ENCODE peak calls at places on chromosomes 7 and 10, in four cellular contexts. One of them, this sample, is unnamed.

GRCh38 chr10:110207805-110208613 is 604 bp downstream of the MXI1 start:
- DNase-seq in NCI-H187: no peak
- DNase-seq in endothelial cell of umbilical vein: peak
- DNase-seq in NCI-H446 treated with DMSO at 0.1 percent for 48 hours: no peak
- DNase-seq in this sample: peak

GRCh38 chr10:110354322-110354766 is 49.6 kb upstream of the SMNDC1 start:
- DNase-seq in NCI-H187: no peak
- DNase-seq in endothelial cell of umbilical vein: peak
- DNase-seq in NCI-H446 treated with DMSO at 0.1 percent for 48 hours: peak
- DNase-seq in this sample: peak

GRCh38 chr7:54877683-54878082 is 118.7 kb upstream of the SEC61G start:
- DNase-seq in NCI-H446 treated with DMSO at 0.1 percent for 48 hours: no peak
- DNase-seq in NCI-H187: no peak
- DNase-seq in endothelial cell of umbilical vein: no peak
- DNase-seq in this sample: no peak

GRCh38 chr7:102117743-102118142 is 168.9 kb upstream of the SH2B2 start:
- DNase-seq in endothelial cell of umbilical vein: no peak
- DNase-seq in NCI-H446 treated with DMSO at 0.1 percent for 48 hours: no peak
- DNase-seq in NCI-H187: no peak
- DNase-seq in this sample: no peak

GRCh38 chr10:77204171-77204570 is 433.4 kb downstream of the KCNMA1 start:
- DNase-seq in endothelial cell of umbilical vein: no peak
- DNase-seq in NCI-H446 treated with DMSO at 0.1 percent for 48 hours: no peak
- DNase-seq in NCI-H187: no peak
- DNase-seq in this sample: no peak

GRCh38 chr10:133446979-133447378 is 6.8 kb upstream of the SCART1 start:
- DNase-seq in NCI-H187: no peak
- DNase-seq in NCI-H446 treated with DMSO at 0.1 percent for 48 hours: no peak
- DNase-seq in endothelial cell of umbilical vein: no peak
- DNase-seq in this sample: no peak

GRCh38 chr10:63765126-63765525 is 243.9 kb downstream of the REEP3 start:
- DNase-seq in NCI-H187: no peak
- DNase-seq in endothelial cell of umbilical vein: no peak
- DNase-seq in NCI-H446 treated with DMSO at 0.1 percent for 48 hours: peak
- DNase-seq in this sample: no peak

GRCh38 chr7:7750571-7751242 is 32.3 kb upstream of the RPA3 start:
- DNase-seq in endothelial cell of umbilical vein: no peak
- DNase-seq in NCI-H446 treated with DMSO at 0.1 percent for 48 hours: no peak
- DNase-seq in NCI-H187: no peak
- DNase-seq in this sample: no peak

GRCh38 chr10:18607979-18608378 is 43.4 kb downstream of the NSUN6 start:
- DNase-seq in endothelial cell of umbilical vein: no peak
- DNase-seq in NCI-H187: no peak
- DNase-seq in NCI-H446 treated with DMSO at 0.1 percent for 48 hours: no peak
- DNase-seq in this sample: no peak

GRCh38 chr10:106111241-106111640 is 1053.3 kb downstream of the SORCS1 start:
- DNase-seq in NCI-H187: no peak
- DNase-seq in NCI-H446 treated with DMSO at 0.1 percent for 48 hours: no peak
- DNase-seq in endothelial cell of umbilical vein: no peak
- DNase-seq in this sample: no peak

GRCh38 chr10:132960071-132960472 is 17.7 kb upstream of the CFAP46 start:
- DNase-seq in endothelial cell of umbilical vein: no peak
- DNase-seq in NCI-H446 treated with DMSO at 0.1 percent for 48 hours: no peak
- DNase-seq in NCI-H187: no peak
- DNase-seq in this sample: peak

GRCh38 chr10:93600861-93601773 is at the start of gene RBP4:
- DNase-seq in NCI-H187: no peak
- DNase-seq in endothelial cell of umbilical vein: peak
- DNase-seq in NCI-H446 treated with DMSO at 0.1 percent for 48 hours: no peak
- DNase-seq in this sample: no peak

GRCh38 chr10:78815702-78816334 is 252.9 kb upstream of the ZMIZ1 start:
- DNase-seq in endothelial cell of umbilical vein: no peak
- DNase-seq in NCI-H446 treated with DMSO at 0.1 percent for 48 hours: no peak
- DNase-seq in NCI-H187: no peak
- DNase-seq in this sample: no peak

GRCh38 chr10:60846173-60846572 is 67.9 kb downstream of the CDK1 start:
- DNase-seq in NCI-H187: no peak
- DNase-seq in endothelial cell of umbilical vein: peak
- DNase-seq in NCI-H446 treated with DMSO at 0.1 percent for 48 hours: no peak
- DNase-seq in this sample: no peak

GRCh38 chr10:47369251-47369894 is 14.7 kb downstream of the ZNF488 start:
- DNase-seq in NCI-H187: no peak
- DNase-seq in endothelial cell of umbilical vein: no peak
- DNase-seq in NCI-H446 treated with DMSO at 0.1 percent for 48 hours: no peak
- DNase-seq in this sample: no peak

GRCh38 chr7:124989911-124990310 is 60.3 kb upstream of the POT1 start:
- DNase-seq in NCI-H187: no peak
- DNase-seq in NCI-H446 treated with DMSO at 0.1 percent for 48 hours: no peak
- DNase-seq in endothelial cell of umbilical vein: no peak
- DNase-seq in this sample: no peak

GRCh38 chr10:101050206-101051069 is 11.4 kb upstream of the KAZALD1 start:
- DNase-seq in endothelial cell of umbilical vein: peak
- DNase-seq in NCI-H187: peak
- DNase-seq in NCI-H446 treated with DMSO at 0.1 percent for 48 hours: no peak
- DNase-seq in this sample: no peak

GRCh38 chr7:153088601-153089000 is 329.0 kb downstream of the ACTR3B start:
- DNase-seq in endothelial cell of umbilical vein: no peak
- DNase-seq in NCI-H446 treated with DMSO at 0.1 percent for 48 hours: no peak
- DNase-seq in NCI-H187: no peak
- DNase-seq in this sample: no peak

GRCh38 chr10:112510384-112510783 is 63.4 kb downstream of the VTI1A start:
- DNase-seq in endothelial cell of umbilical vein: no peak
- DNase-seq in NCI-H187: no peak
- DNase-seq in NCI-H446 treated with DMSO at 0.1 percent for 48 hours: no peak
- DNase-seq in this sample: no peak

GRCh38 chr7:158973941-158974785 is 117.8 kb downstream of the DYNC2I1 start:
- DNase-seq in NCI-H187: no peak
- DNase-seq in endothelial cell of umbilical vein: no peak
- DNase-seq in NCI-H446 treated with DMSO at 0.1 percent for 48 hours: no peak
- DNase-seq in this sample: no peak

GRCh38 chr7:66150471-66150870 is 35.8 kb downstream of the CRCP start:
- DNase-seq in NCI-H187: no peak
- DNase-seq in NCI-H446 treated with DMSO at 0.1 percent for 48 hours: no peak
- DNase-seq in endothelial cell of umbilical vein: peak
- DNase-seq in this sample: peak

GRCh38 chr10:122911889-122912484 is 1.6 kb downstream of the FAM24A start:
- DNase-seq in NCI-H446 treated with DMSO at 0.1 percent for 48 hours: no peak
- DNase-seq in endothelial cell of umbilical vein: peak
- DNase-seq in NCI-H187: no peak
- DNase-seq in this sample: no peak

GRCh38 chr7:36057375-36057774 is 95.7 kb upstream of the EEPD1 start:
- DNase-seq in endothelial cell of umbilical vein: no peak
- DNase-seq in NCI-H187: no peak
- DNase-seq in NCI-H446 treated with DMSO at 0.1 percent for 48 hours: no peak
- DNase-seq in this sample: no peak

GRCh38 chr10:100873825-100874326 is 38.9 kb upstream of the SLF2 start:
- DNase-seq in NCI-H187: no peak
- DNase-seq in NCI-H446 treated with DMSO at 0.1 percent for 48 hours: no peak
- DNase-seq in endothelial cell of umbilical vein: no peak
- DNase-seq in this sample: no peak

GRCh38 chr7:144796919-144797318 is 38.9 kb downstream of the TPK1 start:
- DNase-seq in NCI-H446 treated with DMSO at 0.1 percent for 48 hours: no peak
- DNase-seq in NCI-H187: no peak
- DNase-seq in endothelial cell of umbilical vein: no peak
- DNase-seq in this sample: no peak

GRCh38 chr10:77431209-77431611 is 206.4 kb downstream of the KCNMA1 start:
- DNase-seq in endothelial cell of umbilical vein: no peak
- DNase-seq in NCI-H187: no peak
- DNase-seq in NCI-H446 treated with DMSO at 0.1 percent for 48 hours: no peak
- DNase-seq in this sample: no peak

GRCh38 chr7:33107136-33108066 is 1.8 kb downstream of the RP9 start:
- DNase-seq in endothelial cell of umbilical vein: peak
- DNase-seq in NCI-H446 treated with DMSO at 0.1 percent for 48 hours: peak
- DNase-seq in NCI-H187: no peak
- DNase-seq in this sample: no peak

GRCh38 chr7:116052006-116052405 is 21.4 kb upstream of the TFEC start:
- DNase-seq in NCI-H187: no peak
- DNase-seq in NCI-H446 treated with DMSO at 0.1 percent for 48 hours: no peak
- DNase-seq in endothelial cell of umbilical vein: no peak
- DNase-seq in this sample: no peak

GRCh38 chr7:105487559-105488218 is 34.4 kb downstream of the PUS7 start:
- DNase-seq in NCI-H187: no peak
- DNase-seq in endothelial cell of umbilical vein: peak
- DNase-seq in NCI-H446 treated with DMSO at 0.1 percent for 48 hours: no peak
- DNase-seq in this sample: peak

GRCh38 chr7:27925573-27926201 is 185.7 kb downstream of the TAX1BP1 start:
- DNase-seq in endothelial cell of umbilical vein: no peak
- DNase-seq in NCI-H187: no peak
- DNase-seq in NCI-H446 treated with DMSO at 0.1 percent for 48 hours: no peak
- DNase-seq in this sample: no peak

GRCh38 chr10:92395271-92395670 is 104.3 kb downstream of the MARCHF5 start:
- DNase-seq in NCI-H187: no peak
- DNase-seq in endothelial cell of umbilical vein: no peak
- DNase-seq in NCI-H446 treated with DMSO at 0.1 percent for 48 hours: peak
- DNase-seq in this sample: no peak

GRCh38 chr7:152704796-152705384 is 28.9 kb upstream of the XRCC2 start:
- DNase-seq in endothelial cell of umbilical vein: no peak
- DNase-seq in NCI-H446 treated with DMSO at 0.1 percent for 48 hours: no peak
- DNase-seq in NCI-H187: no peak
- DNase-seq in this sample: no peak

GRCh38 chr10:3222068-3222467 is 49.5 kb upstream of the PITRM1 start:
- DNase-seq in endothelial cell of umbilical vein: no peak
- DNase-seq in NCI-H446 treated with DMSO at 0.1 percent for 48 hours: no peak
- DNase-seq in NCI-H187: no peak
- DNase-seq in this sample: no peak

GRCh38 chr7:6628045-6628444 is 9.1 kb upstream of the ZNF316 start:
- DNase-seq in endothelial cell of umbilical vein: no peak
- DNase-seq in NCI-H187: no peak
- DNase-seq in NCI-H446 treated with DMSO at 0.1 percent for 48 hours: no peak
- DNase-seq in this sample: peak

GRCh38 chr10:118792501-118792900 is 37.7 kb upstream of the CACUL1 start:
- DNase-seq in endothelial cell of umbilical vein: no peak
- DNase-seq in NCI-H446 treated with DMSO at 0.1 percent for 48 hours: no peak
- DNase-seq in NCI-H187: no peak
- DNase-seq in this sample: no peak

GRCh38 chr10:67306588-67307205 is 380.9 kb downstream of the LRRTM3 start:
- DNase-seq in endothelial cell of umbilical vein: peak
- DNase-seq in NCI-H446 treated with DMSO at 0.1 percent for 48 hours: no peak
- DNase-seq in NCI-H187: no peak
- DNase-seq in this sample: no peak

GRCh38 chr7:67392596-67393438 is 396.2 kb downstream of the TYW1 start:
- DNase-seq in endothelial cell of umbilical vein: no peak
- DNase-seq in NCI-H446 treated with DMSO at 0.1 percent for 48 hours: no peak
- DNase-seq in NCI-H187: no peak
- DNase-seq in this sample: no peak